ENCODE peak calls at places on chromosomes 1 and 21, in nine cellular contexts. G, B, U, P, M, V, A, K and D are unnamed samples.

GRCh38 chr1:92485374-92486250 is 1.1 kb downstream of the GFI1 start:
- DNase-seq in A (no peak), G (peak; percentile 84), K (peak; percentile 49), P (peak; percentile 65), B (peak; percentile 53), U (peak; percentile 51), M (no peak), V (peak; percentile 54), D (peak; percentile 88)

GRCh38 chr1:154578058-154578418 is 10.5 kb downstream of the CHRNB2 start:
- DNase-seq in B (no peak), K (no peak), M (no peak), U (no peak), A (no peak), V (no peak), G (no peak), P (no peak), D (no peak)

GRCh38 chr1:86247553-86248279 is 91.1 kb upstream of the COL24A1 start:
- DNase-seq in U (no peak), M (no peak), K (no peak), V (no peak), A (no peak), P (no peak), B (no peak), G (no peak), D (no peak)

GRCh38 chr21:8997011-8997440 is 1524.4 kb upstream of the TPTE start:
- DNase-seq in U (no peak), G (peak; percentile 18), K (peak; percentile 78), P (peak; percentile 55), V (no peak), A (peak; percentile 43), B (peak; percentile 95), M (no peak), D (no peak)

GRCh38 chr1:211648980-211649934 is 26.2 kb downstream of the NEK2 start:
- DNase-seq in U (no peak), A (no peak), K (peak; percentile 68), M (no peak), V (peak; percentile 80), P (peak; percentile 64), G (no peak), B (peak; percentile 68), D (no peak)

GRCh38 chr1:25217598-25218232 is 14.6 kb downstream of the SYF2 start:
- DNase-seq in P (no peak), B (no peak), K (no peak), G (peak; percentile 31), V (no peak), M (no peak), A (no peak), U (no peak), D (no peak)

GRCh38 chr1:67705735-67706454 is 20.9 kb downstream of the GADD45A start:
- DNase-seq in A (no peak), G (no peak), M (no peak), B (no peak), K (no peak), U (no peak), V (no peak), P (no peak), D (no peak)

GRCh38 chr1:215875712-215876111 is 308.6 kb downstream of the KCTD3 start:
- DNase-seq in G (no peak), V (no peak), B (no peak), P (no peak), M (no peak), U (no peak), K (no peak), A (no peak), D (no peak)

GRCh38 chr21:15848632-15849031 is 118.8 kb downstream of the USP25 start:
- DNase-seq in K (no peak), P (no peak), G (no peak), M (no peak), V (no peak), A (no peak), U (no peak), B (peak; percentile 17), D (no peak)

GRCh38 chr1:99855914-99856450 is 5.8 kb downstream of the AGL start:
- DNase-seq in B (no peak), A (no peak), G (no peak), P (no peak), M (no peak), K (no peak), U (no peak), V (no peak), D (no peak)

GRCh38 chr1:51690285-51690961 is 73.5 kb downstream of the OSBPL9 start:
- DNase-seq in A (peak; percentile 92), M (no peak), V (no peak), B (peak; percentile 93), U (no peak), K (peak; percentile 99), G (no peak), P (peak; percentile 43), D (peak; percentile 40)

GRCh38 chr1:179554394-179554793 is 21.4 kb downstream of the NPHS2 start:
- DNase-seq in M (no peak), K (no peak), V (no peak), U (no peak), B (no peak), P (no peak), G (no peak), A (no peak), D (no peak)

GRCh38 chr1:110673805-110674336 is 869 bp downstream of the KCNA3 start:
- DNase-seq in U (no peak), P (no peak), M (no peak), B (no peak), G (no peak), K (no peak), A (no peak), V (peak; percentile 6), D (no peak)

GRCh38 chr1:205519541-205520131 is 15.2 kb downstream of the CDK18 start:
- DNase-seq in K (no peak), B (no peak), V (no peak), A (no peak), M (no peak), U (no peak), G (peak; percentile 65), P (no peak), D (no peak)

GRCh38 chr1:154819628-154820590 is 50.2 kb downstream of the KCNN3 start:
- DNase-seq in A (peak; percentile 8), U (peak; percentile 26), G (peak; percentile 72), M (no peak), P (peak; percentile 22), K (peak; percentile 13), V (peak; percentile 57), B (peak; percentile 32), D (peak; percentile 61)

GRCh38 chr1:226104671-226105121 is 42.2 kb downstream of the H3-3A start:
- DNase-seq in P (no peak), A (no peak), V (no peak), M (no peak), B (no peak), U (no peak), G (no peak), K (no peak), D (no peak)

GRCh38 chr1:226098870-226099832 is 36.6 kb downstream of the H3-3A start:
- DNase-seq in K (no peak), P (no peak), V (no peak), B (no peak), G (no peak), M (no peak), U (no peak), A (no peak), D (no peak)

GRCh38 chr1:226097866-226098625 is 35.5 kb downstream of the H3-3A start:
- DNase-seq in M (no peak), A (no peak), G (no peak), B (no peak), V (no peak), U (no peak), K (no peak), P (no peak), D (no peak)

GRCh38 chr1:226095286-226095685 is 32.8 kb downstream of the H3-3A start:
- DNase-seq in U (no peak), B (no peak), K (no peak), A (no peak), V (no peak), P (no peak), M (no peak), G (no peak), D (no peak)

GRCh38 chr1:226100436-226101347 is 38.2 kb downstream of the H3-3A start:
- DNase-seq in A (no peak), B (peak; percentile 47), K (no peak), M (no peak), V (peak; percentile 78), P (peak; percentile 36), U (no peak), G (peak; percentile 73), D (peak; percentile 25)
- TF ChIP-seq REST in A (no peak), B (no peak), K (no peak), M (no peak), V (no peak), P (no peak), U (no peak), G (no peak), D (no peak)

GRCh38 chr1:47511825-47512224 is 74.0 kb downstream of the FOXD2 start:
- DNase-seq in G (no peak), B (no peak), V (no peak), U (no peak), K (no peak), P (no peak), A (no peak), M (no peak), D (no peak)
- TF ChIP-seq REST in G (no peak), B (no peak), V (no peak), U (no peak), K (no peak), P (no peak), A (no peak), M (no peak), D (no peak)

GRCh38 chr21:35737425-35737824 is 322.9 kb downstream of the SETD4 start:
- DNase-seq in K (no peak), P (no peak), A (no peak), M (no peak), V (no peak), U (no peak), B (no peak), G (no peak), D (no peak)
- TF ChIP-seq REST in K (no peak), P (no peak), A (no peak), M (no peak), V (no peak), U (no peak), B (no peak), G (no peak), D (no peak)

GRCh38 chr1:148296511-148296910 is 144.4 kb upstream of the NBPF11 start:
- DNase-seq in A (no peak), G (no peak), M (no peak), B (no peak), K (no peak), U (no peak), P (no peak), V (no peak), D (no peak)

GRCh38 chr1:148289647-148290046 is 137.6 kb upstream of the NBPF11 start:
- DNase-seq in A (no peak), G (no peak), V (no peak), U (no peak), K (no peak), M (no peak), P (no peak), B (no peak), D (peak; percentile 41)

GRCh38 chr1:148292915-148293314 is 140.8 kb upstream of the NBPF11 start:
- DNase-seq in V (no peak), B (no peak), K (no peak), U (no peak), A (no peak), P (no peak), M (no peak), G (no peak), D (no peak)

DNA sequence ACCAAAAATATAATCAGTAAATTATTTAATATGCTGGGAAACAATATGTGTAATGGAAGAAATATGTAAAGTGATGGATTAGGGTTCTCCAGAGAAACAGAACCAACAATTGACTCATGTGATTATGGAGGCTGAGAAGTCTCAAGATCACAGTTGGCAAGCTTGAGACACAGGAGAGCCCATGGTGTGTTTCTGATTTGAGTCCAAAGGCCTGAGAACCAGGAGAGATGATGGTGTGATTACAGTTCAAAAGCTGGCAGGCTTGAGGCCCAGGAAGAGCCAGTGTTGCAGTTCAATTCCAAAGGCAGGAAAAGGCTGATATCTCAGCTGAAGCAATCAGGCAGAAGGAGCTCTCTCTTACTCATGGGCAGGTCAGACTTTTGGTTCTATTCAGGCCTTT is 138.8 kb upstream of the NBPF11 start:
- DNase-seq in G (no peak), K (no peak), M (no peak), A (no peak), V (no peak), B (no peak), U (no peak), P (no peak), D (no peak)
- TF ChIP-seq REST in G (no peak), K (no peak), M (no peak), A (no peak), V (no peak), B (no peak), U (no peak), P (no peak), D (no peak)